ENCODE peak calls at places on chromosomes 16 and 17, in five cellular contexts. One of them, this sample, is unnamed. For H3K4me1, the result is how much of the 10 kb centered on the place peaks cover.

GRCh38 chr17:1206016-1206787 is 26.4 kb upstream of the ABR start:
- DNase-seq in tibial nerve: no peak
- DNase-seq in body of pancreas: no peak
- DNase-seq in ovary: no peak
- DNase-seq in psoas muscle: no peak
- DNase-seq in this sample: no peak

GRCh38 chr16:55778718-55779117 is 54.2 kb downstream of the CES1 start:
- DNase-seq in tibial nerve: no peak
- DNase-seq in body of pancreas: no peak
- DNase-seq in ovary: no peak
- DNase-seq in psoas muscle: no peak
- DNase-seq in this sample: no peak

GRCh38 chr17:80219777-80220708 is at the start of the genes SGSH and SLC26A11:
- DNase-seq in tibial nerve: peak
- DNase-seq in body of pancreas: peak
- DNase-seq in ovary: peak
- DNase-seq in psoas muscle: peak
- DNase-seq in this sample: peak

GRCh38 chr17:45228121-45228941 is 6.6 kb downstream of the FMNL1 start:
- DNase-seq in tibial nerve: no peak
- DNase-seq in body of pancreas: peak
- DNase-seq in ovary: no peak
- DNase-seq in psoas muscle: no peak
- DNase-seq in this sample: no peak

GRCh38 chr17:67506966-67507365 is 129.9 kb downstream of the PITPNC1 start:
- DNase-seq in tibial nerve: no peak
- DNase-seq in body of pancreas: no peak
- DNase-seq in ovary: no peak
- DNase-seq in psoas muscle: no peak
- DNase-seq in this sample: no peak

GRCh38 chr17:4482338-4483011 is 16.2 kb upstream of the SPNS2 start:
- DNase-seq in tibial nerve: no peak
- DNase-seq in body of pancreas: no peak
- DNase-seq in ovary: no peak
- DNase-seq in psoas muscle: no peak
- DNase-seq in this sample: no peak

GRCh38 chr17:79027274-79027924 is 3.4 kb downstream of the C1QTNF1 start:
- DNase-seq in tibial nerve: peak
- DNase-seq in body of pancreas: peak
- DNase-seq in ovary: peak
- DNase-seq in psoas muscle: no peak
- DNase-seq in this sample: peak

GRCh38 chr17:73091770-73092517 is 544 bp downstream of the SLC39A11 start:
- DNase-seq in tibial nerve: no peak
- DNase-seq in body of pancreas: peak
- DNase-seq in ovary: peak
- DNase-seq in psoas muscle: no peak
- DNase-seq in this sample: peak

GRCh38 chr17:71184716-71185115 is 936.1 kb upstream of the SOX9 start:
- DNase-seq in tibial nerve: no peak
- DNase-seq in body of pancreas: no peak
- DNase-seq in ovary: no peak
- DNase-seq in psoas muscle: no peak
- DNase-seq in this sample: no peak

GRCh38 chr17:38667099-38667786 is 7.5 kb downstream of the EPOP start:
- DNase-seq in tibial nerve: no peak
- DNase-seq in body of pancreas: peak
- DNase-seq in ovary: peak
- DNase-seq in psoas muscle: peak
- DNase-seq in this sample: peak

GRCh38 chr17:7548585-7549400 is at the start of gene TNFSF12:
- DNase-seq in tibial nerve: peak
- DNase-seq in body of pancreas: peak
- DNase-seq in ovary: peak
- DNase-seq in psoas muscle: peak
- DNase-seq in this sample: peak

GRCh38 chr16:71536752-71537499 is 10.7 kb downstream of the CHST4 start:
- DNase-seq in tibial nerve: no peak
- DNase-seq in body of pancreas: no peak
- DNase-seq in ovary: no peak
- DNase-seq in psoas muscle: no peak
- DNase-seq in this sample: no peak

GRCh38 chr17:77404812-77405581 is 264.2 kb downstream of the SEC14L1 start:
- DNase-seq in tibial nerve: no peak
- DNase-seq in body of pancreas: peak
- DNase-seq in ovary: peak
- DNase-seq in psoas muscle: no peak
- DNase-seq in this sample: peak

GRCh38 chr17:80034977-80035686 is 540 bp downstream of the TBC1D16 start:
- DNase-seq in tibial nerve: no peak
- DNase-seq in body of pancreas: peak
- DNase-seq in ovary: peak
- DNase-seq in psoas muscle: peak
- DNase-seq in this sample: peak

GRCh38 chr17:72467841-72468653 is 347.2 kb downstream of the SOX9 start:
- DNase-seq in tibial nerve: peak
- DNase-seq in body of pancreas: no peak
- DNase-seq in ovary: no peak
- DNase-seq in psoas muscle: no peak
- DNase-seq in this sample: peak

GRCh38 chr16:27520982-27521673 is 28.6 kb downstream of the GTF3C1 start:
- DNase-seq in tibial nerve: no peak
- DNase-seq in body of pancreas: peak
- DNase-seq in ovary: no peak
- DNase-seq in psoas muscle: peak
- DNase-seq in this sample: no peak

GRCh38 chr17:37478187-37478586 is 11.5 kb upstream of the DUSP14 start:
- DNase-seq in tibial nerve: peak
- DNase-seq in body of pancreas: no peak
- DNase-seq in ovary: no peak
- DNase-seq in psoas muscle: peak
- DNase-seq in this sample: no peak

GRCh38 chr17:77087650-77088454 is 52.9 kb upstream of the SEC14L1 start:
- DNase-seq in tibial nerve: no peak
- DNase-seq in body of pancreas: no peak
- DNase-seq in ovary: no peak
- DNase-seq in psoas muscle: no peak
- DNase-seq in this sample: no peak

GRCh38 chr16:29315916-29316517 is 90.5 kb downstream of the NPIPB11 start:
- DNase-seq in tibial nerve: no peak
- DNase-seq in body of pancreas: no peak
- DNase-seq in ovary: no peak
- DNase-seq in psoas muscle: no peak
- DNase-seq in this sample: no peak

GRCh38 chr17:19904412-19904811 is 36.7 kb upstream of the ULK2 start:
- DNase-seq in tibial nerve: no peak
- DNase-seq in body of pancreas: no peak
- DNase-seq in ovary: no peak
- DNase-seq in psoas muscle: no peak
- DNase-seq in this sample: no peak

GRCh38 chr16:3158014-3158497 is 23.2 kb downstream of the ZNF213 start:
- DNase-seq in tibial nerve: no peak
- DNase-seq in body of pancreas: no peak
- DNase-seq in ovary: no peak
- DNase-seq in psoas muscle: no peak
- DNase-seq in this sample: peak

GRCh38 chr16:78571880-78572279 is 472.4 kb downstream of the WWOX start:
- DNase-seq in tibial nerve: no peak
- DNase-seq in body of pancreas: no peak
- DNase-seq in ovary: no peak
- DNase-seq in psoas muscle: no peak
- DNase-seq in this sample: no peak

GRCh38 chr17:5592382-5592781 is 8.1 kb upstream of the NLRP1 start:
- DNase-seq in tibial nerve: no peak
- DNase-seq in body of pancreas: no peak
- DNase-seq in ovary: no peak
- DNase-seq in psoas muscle: no peak
- DNase-seq in this sample: no peak

GRCh38 chr17:46795379-46795952 is 23.0 kb downstream of the WNT3 start:
- DNase-seq in tibial nerve: no peak
- DNase-seq in body of pancreas: peak
- DNase-seq in ovary: no peak
- DNase-seq in psoas muscle: no peak
- DNase-seq in this sample: no peak

GRCh38 chr17:40561294-40561870 is 3.9 kb downstream of the CCR7 start:
- DNase-seq in tibial nerve: no peak
- DNase-seq in body of pancreas: no peak
- DNase-seq in ovary: no peak
- DNase-seq in psoas muscle: no peak
- DNase-seq in this sample: no peak
- H3K4me3 ChIP-seq in tibial nerve: peak
- H3K4me3 ChIP-seq in body of pancreas: no peak
- H3K4me3 ChIP-seq in ovary: no peak
- H3K4me3 ChIP-seq in psoas muscle: no peak
- H3K4me3 ChIP-seq in this sample: no peak

GRCh38 chr16:66620419-66620775 is 15.9 kb downstream of the CMTM3 start:
- DNase-seq in tibial nerve: no peak
- DNase-seq in body of pancreas: no peak
- DNase-seq in ovary: no peak
- DNase-seq in psoas muscle: no peak
- DNase-seq in this sample: no peak
- H3K4me1 ChIP-seq in tibial nerve: under half
- H3K4me1 ChIP-seq in body of pancreas: under half
- H3K4me1 ChIP-seq in ovary: under half
- H3K4me1 ChIP-seq in psoas muscle: under half
- H3K4me1 ChIP-seq in this sample: under half

GRCh38 chr16:63066552-63066951 is 1030.3 kb upstream of the CDH8 start:
- DNase-seq in tibial nerve: no peak
- DNase-seq in body of pancreas: no peak
- DNase-seq in ovary: no peak
- DNase-seq in psoas muscle: no peak
- DNase-seq in this sample: no peak

GRCh38 chr16:63061319-63061718 is 1025.1 kb upstream of the CDH8 start:
- DNase-seq in tibial nerve: no peak
- DNase-seq in body of pancreas: no peak
- DNase-seq in ovary: no peak
- DNase-seq in psoas muscle: no peak
- DNase-seq in this sample: no peak

GRCh38 chr16:63067141-63067540 is 1030.9 kb upstream of the CDH8 start:
- DNase-seq in tibial nerve: no peak
- DNase-seq in body of pancreas: no peak
- DNase-seq in ovary: no peak
- DNase-seq in psoas muscle: no peak
- DNase-seq in this sample: no peak
- TF ChIP-seq CTCF in tibial nerve: no peak
- TF ChIP-seq CTCF in body of pancreas: no peak
- TF ChIP-seq CTCF in ovary: no peak
- TF ChIP-seq CTCF in psoas muscle: no peak
- TF ChIP-seq CTCF in this sample: no peak

GRCh38 chr17:57941384-57942370 is 13.5 kb downstream of the CUEDC1 start:
- DNase-seq in tibial nerve: no peak
- DNase-seq in body of pancreas: no peak
- DNase-seq in ovary: no peak
- DNase-seq in psoas muscle: no peak
- DNase-seq in this sample: no peak

GRCh38 chr17:57943645-57944044 is 11.6 kb downstream of the CUEDC1 start:
- DNase-seq in tibial nerve: no peak
- DNase-seq in body of pancreas: no peak
- DNase-seq in ovary: no peak
- DNase-seq in psoas muscle: no peak
- DNase-seq in this sample: no peak

GRCh38 chr17:57944796-57945362 is 10.3 kb downstream of the CUEDC1 start:
- DNase-seq in tibial nerve: no peak
- DNase-seq in body of pancreas: no peak
- DNase-seq in ovary: no peak
- DNase-seq in psoas muscle: no peak
- DNase-seq in this sample: no peak

GRCh38 chr17:57940653-57941329 is 14.4 kb downstream of the CUEDC1 start:
- DNase-seq in tibial nerve: no peak
- DNase-seq in body of pancreas: peak
- DNase-seq in ovary: no peak
- DNase-seq in psoas muscle: peak
- DNase-seq in this sample: no peak

GRCh38 chr17:57943140-57943539 is 12.1 kb downstream of the CUEDC1 start:
- DNase-seq in tibial nerve: no peak
- DNase-seq in body of pancreas: no peak
- DNase-seq in ovary: no peak
- DNase-seq in psoas muscle: no peak
- DNase-seq in this sample: no peak
- H3K4me3 ChIP-seq in tibial nerve: no peak
- H3K4me3 ChIP-seq in body of pancreas: no peak
- H3K4me3 ChIP-seq in ovary: no peak
- H3K4me3 ChIP-seq in psoas muscle: no peak
- H3K4me3 ChIP-seq in this sample: no peak

GRCh38 chr17:17693955-17694228 is 12.6 kb downstream of the RAI1 start:
- DNase-seq in tibial nerve: no peak
- DNase-seq in body of pancreas: no peak
- DNase-seq in ovary: no peak
- DNase-seq in psoas muscle: no peak
- DNase-seq in this sample: no peak

GRCh38 chr17:17693253-17693954 is 12.1 kb downstream of the RAI1 start:
- DNase-seq in tibial nerve: no peak
- DNase-seq in body of pancreas: peak
- DNase-seq in ovary: peak
- DNase-seq in psoas muscle: peak
- DNase-seq in this sample: no peak

GRCh38 chr17:17692353-17693252 is 11.3 kb downstream of the RAI1 start:
- DNase-seq in tibial nerve: no peak
- DNase-seq in body of pancreas: no peak
- DNase-seq in ovary: no peak
- DNase-seq in psoas muscle: no peak
- DNase-seq in this sample: no peak

GRCh38 chr17:17696075-17696474 is 14.8 kb downstream of the RAI1 start:
- DNase-seq in tibial nerve: no peak
- DNase-seq in body of pancreas: no peak
- DNase-seq in ovary: no peak
- DNase-seq in psoas muscle: no peak
- DNase-seq in this sample: no peak

GRCh38 chr17:17694229-17695081 is 13.2 kb downstream of the RAI1 start:
- DNase-seq in tibial nerve: peak
- DNase-seq in body of pancreas: peak
- DNase-seq in ovary: peak
- DNase-seq in psoas muscle: peak
- DNase-seq in this sample: peak
- H3K4me1 ChIP-seq in tibial nerve: half or more
- H3K4me1 ChIP-seq in body of pancreas: half or more
- H3K4me1 ChIP-seq in ovary: under half
- H3K4me1 ChIP-seq in psoas muscle: half or more
- H3K4me1 ChIP-seq in this sample: under half

DNA sequence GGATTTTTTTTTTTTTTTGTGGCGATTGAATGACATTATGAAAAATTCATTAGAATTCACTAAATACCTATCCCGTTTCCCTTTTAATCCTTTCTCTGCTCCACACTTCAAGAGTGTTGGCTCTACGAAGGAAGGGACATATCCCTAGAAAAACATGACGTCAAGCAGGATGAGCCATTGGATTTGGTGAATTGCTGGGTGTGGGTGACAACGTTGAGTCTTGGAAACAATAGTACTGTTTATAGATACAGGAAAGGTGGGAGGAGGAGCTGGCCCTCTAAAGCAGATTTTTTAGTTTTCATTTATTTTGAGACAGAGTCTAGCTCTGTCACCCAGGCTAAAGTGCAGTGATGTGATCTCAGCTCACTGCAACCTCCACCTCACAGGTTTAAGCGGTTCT is 167.6 kb upstream of the FAM20A start:
- DNase-seq in tibial nerve: no peak
- DNase-seq in body of pancreas: no peak
- DNase-seq in ovary: no peak
- DNase-seq in psoas muscle: no peak
- DNase-seq in this sample: no peak
- TF ChIP-seq CTCF in tibial nerve: no peak
- TF ChIP-seq CTCF in body of pancreas: no peak
- TF ChIP-seq CTCF in ovary: no peak
- TF ChIP-seq CTCF in psoas muscle: no peak
- TF ChIP-seq CTCF in this sample: no peak

This sample was measured in Peyer's patch.